ENCODE peak calls at places on chromosomes 12 and 14, in six cellular contexts. One of them, this sample, is unnamed.

GRCh38 chr12:48956279-48957140 is 777 bp downstream of the ARF3 start:
- DNase-seq in AG09309: peak; percentile 84
- DNase-seq in progenitor cell of endocrine pancreas: no peak
- DNase-seq in HepG2: peak; percentile 68
- DNase-seq in glutamatergic neuron: peak; percentile 82
- DNase-seq in H1: peak; percentile 83
- DNase-seq in this sample: peak; percentile 95

GRCh38 chr14:47246367-47246766 is 429.0 kb downstream of the MDGA2 start:
- DNase-seq in HepG2: no peak
- DNase-seq in glutamatergic neuron: no peak
- DNase-seq in AG09309: no peak
- DNase-seq in progenitor cell of endocrine pancreas: no peak
- DNase-seq in H1: no peak
- DNase-seq in this sample: no peak

GRCh38 chr12:58877243-58877743 is 43.0 kb downstream of the LRIG3 start:
- DNase-seq in HepG2: peak; percentile 35
- DNase-seq in glutamatergic neuron: no peak
- DNase-seq in progenitor cell of endocrine pancreas: no peak
- DNase-seq in H1: no peak
- DNase-seq in AG09309: peak; percentile 71
- DNase-seq in this sample: no peak

GRCh38 chr12:41277019-41277770 is 89.1 kb downstream of the PDZRN4 start:
- DNase-seq in HepG2: peak; percentile 26
- DNase-seq in progenitor cell of endocrine pancreas: no peak
- DNase-seq in AG09309: peak; percentile 11
- DNase-seq in H1: no peak
- DNase-seq in glutamatergic neuron: peak; percentile 15
- DNase-seq in this sample: no peak

GRCh38 chr14:104358528-104359300 is 220.3 kb downstream of the KIF26A start:
- DNase-seq in glutamatergic neuron: peak; percentile 10
- DNase-seq in HepG2: no peak
- DNase-seq in H1: no peak
- DNase-seq in progenitor cell of endocrine pancreas: no peak
- DNase-seq in AG09309: no peak
- DNase-seq in this sample: no peak

GRCh38 chr12:79535751-79536150 is 155.0 kb downstream of the PAWR start:
- DNase-seq in H1: no peak
- DNase-seq in glutamatergic neuron: no peak
- DNase-seq in progenitor cell of endocrine pancreas: no peak
- DNase-seq in AG09309: no peak
- DNase-seq in HepG2: no peak
- DNase-seq in this sample: no peak

GRCh38 chr12:11578461-11578993 is 70.9 kb upstream of the ETV6 start:
- DNase-seq in glutamatergic neuron: no peak
- DNase-seq in HepG2: no peak
- DNase-seq in progenitor cell of endocrine pancreas: no peak
- DNase-seq in AG09309: no peak
- DNase-seq in H1: no peak
- DNase-seq in this sample: no peak

GRCh38 chr14:44961151-44961729 is 507 bp downstream of the KLHL28 start:
- DNase-seq in glutamatergic neuron: peak; percentile 76
- DNase-seq in H1: no peak
- DNase-seq in HepG2: no peak
- DNase-seq in progenitor cell of endocrine pancreas: no peak
- DNase-seq in AG09309: no peak
- DNase-seq in this sample: no peak

GRCh38 chr14:49566714-49567113 is 19.5 kb downstream of the RPS29 start:
- DNase-seq in HepG2: no peak
- DNase-seq in glutamatergic neuron: no peak
- DNase-seq in H1: no peak
- DNase-seq in progenitor cell of endocrine pancreas: no peak
- DNase-seq in AG09309: no peak
- DNase-seq in this sample: no peak

GRCh38 chr12:6603095-6603567 is 4.0 kb downstream of the CHD4 start:
- DNase-seq in glutamatergic neuron: peak; percentile 93
- DNase-seq in AG09309: no peak
- DNase-seq in H1: no peak
- DNase-seq in progenitor cell of endocrine pancreas: no peak
- DNase-seq in HepG2: no peak
- DNase-seq in this sample: no peak

GRCh38 chr12:127393896-127394295 is 873.1 kb upstream of the TMEM132C start:
- DNase-seq in AG09309: peak; percentile 51
- DNase-seq in HepG2: no peak
- DNase-seq in H1: no peak
- DNase-seq in progenitor cell of endocrine pancreas: no peak
- DNase-seq in glutamatergic neuron: no peak
- DNase-seq in this sample: no peak

GRCh38 chr12:109855377-109855776 is 22.2 kb upstream of the TRPV4 start:
- DNase-seq in progenitor cell of endocrine pancreas: no peak
- DNase-seq in H1: no peak
- DNase-seq in glutamatergic neuron: no peak
- DNase-seq in AG09309: no peak
- DNase-seq in HepG2: no peak
- DNase-seq in this sample: no peak

GRCh38 chr12:52251367-52252055 is 18.5 kb downstream of the KRT7 start:
- DNase-seq in H1: no peak
- DNase-seq in glutamatergic neuron: no peak
- DNase-seq in progenitor cell of endocrine pancreas: no peak
- DNase-seq in HepG2: no peak
- DNase-seq in AG09309: no peak
- DNase-seq in this sample: no peak

GRCh38 chr12:12481636-12482035 is 81.0 kb downstream of the DUSP16 start:
- DNase-seq in progenitor cell of endocrine pancreas: no peak
- DNase-seq in glutamatergic neuron: no peak
- DNase-seq in AG09309: no peak
- DNase-seq in H1: no peak
- DNase-seq in HepG2: no peak
- DNase-seq in this sample: no peak

GRCh38 chr12:26732010-26732908 is 100.7 kb downstream of the ITPR2 start:
- DNase-seq in H1: no peak
- DNase-seq in glutamatergic neuron: no peak
- DNase-seq in progenitor cell of endocrine pancreas: no peak
- DNase-seq in AG09309: no peak
- DNase-seq in HepG2: no peak
- DNase-seq in this sample: no peak

GRCh38 chr12:43758247-43758727 is 303 bp downstream of the PUS7L start:
- DNase-seq in H1: peak; percentile 56
- DNase-seq in glutamatergic neuron: peak; percentile 31
- DNase-seq in progenitor cell of endocrine pancreas: peak; percentile 15
- DNase-seq in AG09309: no peak
- DNase-seq in HepG2: peak; percentile 37
- DNase-seq in this sample: no peak

GRCh38 chr12:58291106-58291505 is 349.7 kb downstream of the ATP23 start:
- DNase-seq in H1: no peak
- DNase-seq in progenitor cell of endocrine pancreas: no peak
- DNase-seq in HepG2: peak; percentile 34
- DNase-seq in glutamatergic neuron: no peak
- DNase-seq in AG09309: no peak
- DNase-seq in this sample: no peak

GRCh38 chr14:37168721-37169120 is 3.7 kb downstream of the SLC25A21 start:
- DNase-seq in glutamatergic neuron: no peak
- DNase-seq in progenitor cell of endocrine pancreas: no peak
- DNase-seq in AG09309: no peak
- DNase-seq in H1: no peak
- DNase-seq in HepG2: no peak
- DNase-seq in this sample: no peak

GRCh38 chr12:103268831-103269514 is 226.8 kb downstream of the C12orf42 start:
- DNase-seq in HepG2: no peak
- DNase-seq in AG09309: no peak
- DNase-seq in H1: no peak
- DNase-seq in progenitor cell of endocrine pancreas: no peak
- DNase-seq in glutamatergic neuron: no peak
- DNase-seq in this sample: no peak

GRCh38 chr12:128012110-128012509 is 254.9 kb upstream of the TMEM132C start:
- DNase-seq in HepG2: no peak
- DNase-seq in H1: no peak
- DNase-seq in AG09309: no peak
- DNase-seq in glutamatergic neuron: no peak
- DNase-seq in progenitor cell of endocrine pancreas: no peak
- DNase-seq in this sample: no peak

GRCh38 chr14:95495538-95496025 is 20.9 kb downstream of the SYNE3 start:
- DNase-seq in H1: no peak
- DNase-seq in HepG2: no peak
- DNase-seq in glutamatergic neuron: no peak
- DNase-seq in AG09309: no peak
- DNase-seq in progenitor cell of endocrine pancreas: no peak
- DNase-seq in this sample: no peak

GRCh38 chr12:70360218-70360617 is 5.9 kb upstream of the KCNMB4 start:
- DNase-seq in H1: no peak
- DNase-seq in AG09309: no peak
- DNase-seq in progenitor cell of endocrine pancreas: no peak
- DNase-seq in glutamatergic neuron: no peak
- DNase-seq in HepG2: no peak
- DNase-seq in this sample: no peak

GRCh38 chr14:32417956-32418552 is 89.0 kb downstream of the AKAP6 start:
- DNase-seq in AG09309: no peak
- DNase-seq in HepG2: no peak
- DNase-seq in H1: no peak
- DNase-seq in glutamatergic neuron: no peak
- DNase-seq in progenitor cell of endocrine pancreas: no peak
- DNase-seq in this sample: no peak

GRCh38 chr12:58917699-58918334 is 2.5 kb downstream of the LRIG3 start:
- DNase-seq in glutamatergic neuron: no peak
- DNase-seq in progenitor cell of endocrine pancreas: no peak
- DNase-seq in HepG2: no peak
- DNase-seq in H1: no peak
- DNase-seq in AG09309: no peak
- DNase-seq in this sample: no peak

GRCh38 chr12:101459642-101460346 is 15.3 kb upstream of the SPIC start:
- DNase-seq in H1: no peak
- DNase-seq in AG09309: no peak
- DNase-seq in progenitor cell of endocrine pancreas: no peak
- DNase-seq in glutamatergic neuron: no peak
- DNase-seq in HepG2: peak; percentile 74
- DNase-seq in this sample: no peak

DNA sequence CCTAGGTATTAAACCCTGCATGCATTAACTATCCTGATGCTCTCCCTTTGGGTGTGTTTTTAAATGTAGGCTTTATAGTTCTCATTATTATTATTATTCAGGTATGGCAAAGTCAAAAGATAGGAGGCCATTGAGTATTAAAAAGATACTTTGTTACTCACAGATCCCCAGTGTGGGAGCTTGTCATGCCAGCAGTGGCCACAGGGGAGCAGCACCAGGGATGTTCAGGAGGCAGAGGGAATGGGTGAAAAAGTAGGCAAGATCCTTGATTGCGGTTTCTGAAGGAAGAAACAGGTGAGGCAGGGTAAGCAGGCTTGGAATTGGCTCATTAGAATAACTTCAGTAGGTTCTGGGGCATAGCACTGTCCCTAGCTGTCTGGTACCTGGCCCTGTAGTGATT is 382.2 kb downstream of the MED13L start:
- DNase-seq in glutamatergic neuron: peak; percentile 31
- DNase-seq in H1: peak; percentile 61
- DNase-seq in AG09309: no peak
- DNase-seq in progenitor cell of endocrine pancreas: no peak
- DNase-seq in HepG2: no peak
- DNase-seq in this sample: no peak
- TF ChIP-seq CTCF in glutamatergic neuron: peak; percentile 63
- TF ChIP-seq CTCF in H1: peak; percentile 79
- TF ChIP-seq CTCF in AG09309: peak; percentile 41
- TF ChIP-seq CTCF in progenitor cell of endocrine pancreas: peak; percentile 44
- TF ChIP-seq CTCF in HepG2: peak; percentile 47
- TF ChIP-seq CTCF in this sample: peak; percentile 26

GRCh38 chr14:99541677-99542470 is 60.7 kb downstream of the CCNK start:
- DNase-seq in H1: no peak
- DNase-seq in glutamatergic neuron: peak; percentile 54
- DNase-seq in HepG2: no peak
- DNase-seq in AG09309: no peak
- DNase-seq in progenitor cell of endocrine pancreas: no peak
- DNase-seq in this sample: no peak

GRCh38 chr14:99541211-99541610 is 60.0 kb downstream of the CCNK start:
- DNase-seq in AG09309: no peak
- DNase-seq in H1: no peak
- DNase-seq in glutamatergic neuron: no peak
- DNase-seq in progenitor cell of endocrine pancreas: no peak
- DNase-seq in HepG2: no peak
- DNase-seq in this sample: no peak

GRCh38 chr14:99539503-99539902 is 58.3 kb downstream of the CCNK start:
- DNase-seq in glutamatergic neuron: no peak
- DNase-seq in progenitor cell of endocrine pancreas: no peak
- DNase-seq in HepG2: no peak
- DNase-seq in AG09309: no peak
- DNase-seq in H1: no peak
- DNase-seq in this sample: no peak

GRCh38 chr14:99538733-99539132 is 57.5 kb downstream of the CCNK start:
- DNase-seq in glutamatergic neuron: no peak
- DNase-seq in H1: no peak
- DNase-seq in progenitor cell of endocrine pancreas: no peak
- DNase-seq in HepG2: no peak
- DNase-seq in AG09309: no peak
- DNase-seq in this sample: no peak

DNA sequence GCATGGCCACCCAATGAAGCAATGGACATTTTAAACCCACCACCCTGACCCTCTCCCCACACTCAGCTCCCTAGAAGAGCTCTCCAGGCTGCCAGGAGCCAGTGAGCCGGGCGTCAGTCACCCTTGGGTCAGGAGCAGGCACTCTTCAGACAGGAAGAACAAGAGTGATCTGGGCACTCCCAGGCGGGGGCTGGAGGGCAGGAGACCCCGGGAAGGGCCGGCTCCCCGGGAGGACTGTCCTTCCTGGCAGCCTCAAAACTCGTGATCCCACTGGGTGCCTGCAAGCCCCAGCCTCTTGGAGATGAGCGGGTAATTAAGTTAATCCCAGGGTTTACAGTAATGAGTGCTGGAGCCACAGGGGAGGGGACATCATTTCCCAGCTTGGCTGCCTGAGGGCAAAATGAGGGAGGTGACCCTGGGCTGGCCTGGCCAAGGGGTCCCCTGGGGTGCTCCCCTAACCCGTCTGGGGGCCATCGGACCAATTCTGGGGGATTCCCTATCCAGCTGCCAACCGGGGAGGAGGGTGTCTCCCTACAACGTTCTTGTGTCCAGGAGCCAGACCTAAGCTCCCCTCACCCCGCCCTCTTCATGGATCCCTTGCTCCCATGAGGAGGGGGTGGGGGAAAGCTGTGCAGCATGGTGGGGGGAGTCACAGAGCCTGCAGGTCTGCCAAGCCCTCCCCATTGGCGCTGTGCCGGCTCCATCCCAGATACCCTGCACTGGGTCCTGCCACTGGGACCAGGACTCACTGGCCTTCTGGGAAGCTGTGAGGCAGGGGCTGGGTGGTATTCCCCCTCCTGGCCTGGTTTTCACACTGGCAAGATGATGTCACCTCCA is 59.2 kb downstream of the CCNK start:
- DNase-seq in HepG2: no peak
- DNase-seq in glutamatergic neuron: no peak
- DNase-seq in progenitor cell of endocrine pancreas: no peak
- DNase-seq in AG09309: no peak
- DNase-seq in H1: no peak
- DNase-seq in this sample: no peak
- TF ChIP-seq CTCF in HepG2: no peak
- TF ChIP-seq CTCF in glutamatergic neuron: no peak
- TF ChIP-seq CTCF in progenitor cell of endocrine pancreas: no peak
- TF ChIP-seq CTCF in AG09309: no peak
- TF ChIP-seq CTCF in H1: no peak
- TF ChIP-seq CTCF in this sample: no peak

GRCh38 chr12:5171701-5172100 is 128.0 kb downstream of the KCNA5 start:
- DNase-seq in HepG2: peak; percentile 18
- DNase-seq in H1: peak; percentile 61
- DNase-seq in AG09309: peak; percentile 34
- DNase-seq in progenitor cell of endocrine pancreas: peak; percentile 55
- DNase-seq in glutamatergic neuron: no peak
- DNase-seq in this sample: no peak
- TF ChIP-seq CTCF in HepG2: peak; percentile 61
- TF ChIP-seq CTCF in H1: no peak
- TF ChIP-seq CTCF in AG09309: peak; percentile 77
- TF ChIP-seq CTCF in progenitor cell of endocrine pancreas: peak; percentile 95
- TF ChIP-seq CTCF in glutamatergic neuron: peak; percentile 75
- TF ChIP-seq CTCF in this sample: peak; percentile 59

GRCh38 chr12:92528586-92528985 is 174.2 kb upstream of the PLEKHG7 start:
- DNase-seq in progenitor cell of endocrine pancreas: no peak
- DNase-seq in HepG2: no peak
- DNase-seq in AG09309: no peak
- DNase-seq in H1: no peak
- DNase-seq in glutamatergic neuron: no peak
- DNase-seq in this sample: no peak
- TF ChIP-seq CTCF in progenitor cell of endocrine pancreas: no peak
- TF ChIP-seq CTCF in HepG2: no peak
- TF ChIP-seq CTCF in AG09309: no peak
- TF ChIP-seq CTCF in H1: no peak
- TF ChIP-seq CTCF in glutamatergic neuron: no peak
- TF ChIP-seq CTCF in this sample: no peak